ENCODE peak calls at places on chromosomes 4 and X, in nine cellular contexts. K, A, V, N, W, Z, S, F and P are unnamed samples.

GRCh38 chr4:8702516-8703400 is 110.2 kb downstream of the CPZ start:
- DNase-seq in S (no peak), N (no peak), K (no peak), F (no peak), A (no peak), W (no peak), Z (no peak), V (peak), P (no peak)

GRCh38 chr4:56937262-56937661 is 29.6 kb downstream of the REST start:
- DNase-seq in N (peak), S (peak), F (no peak), V (no peak), W (no peak), A (peak), Z (no peak), K (no peak), P (peak)

GRCh38 chrX:133191739-133192039 is 26.5 kb downstream of the TFDP3 start:
- DNase-seq in W (no peak), Z (no peak), V (no peak), S (no peak), K (no peak), F (no peak), A (no peak), N (no peak), P (no peak)

GRCh38 chr4:186920486-186920885 is 196.8 kb upstream of the FAT1 start:
- DNase-seq in K (no peak), S (peak), Z (no peak), A (no peak), F (no peak), N (no peak), V (no peak), W (no peak), P (no peak)

GRCh38 chr4:89184407-89184806 is 73.1 kb downstream of the TIGD2 start:
- DNase-seq in S (no peak), F (no peak), K (no peak), Z (no peak), V (no peak), W (no peak), N (no peak), A (no peak), P (no peak)

GRCh38 chrX:40201486-40201885 is 103.7 kb upstream of the BCOR start:
- DNase-seq in S (no peak), Z (no peak), W (peak), N (no peak), V (no peak), K (no peak), A (no peak), F (no peak), P (no peak)

GRCh38 chr4:17111959-17112659 is 213.7 kb upstream of the LDB2 start:
- DNase-seq in N (no peak), F (no peak), V (peak), W (no peak), S (peak), A (no peak), K (no peak), Z (peak), P (no peak)

GRCh38 chrX:54934058-54934457 is 13.4 kb downstream of the TRO start:
- DNase-seq in S (no peak), N (no peak), F (no peak), W (no peak), A (no peak), V (no peak), K (no peak), Z (no peak), P (no peak)

GRCh38 chrX:13226214-13226613 is 93.6 kb downstream of the ATXN3L start:
- DNase-seq in W (no peak), V (no peak), K (no peak), S (no peak), Z (no peak), A (no peak), N (no peak), F (no peak), P (no peak)

GRCh38 chr4:7447236-7447635 is 12.5 kb upstream of the PSAPL1 start:
- DNase-seq in K (no peak), Z (no peak), A (no peak), N (no peak), S (no peak), F (no peak), V (no peak), W (no peak), P (no peak)

GRCh38 chr4:40308528-40309122 is 26.5 kb upstream of the CHRNA9 start:
- DNase-seq in A (no peak), S (no peak), N (no peak), V (peak), F (no peak), K (no peak), W (no peak), Z (no peak), P (no peak)